ENCODE peak calls at places on chromosomes 6 and 20, in eight cellular contexts. J, W, D, A, T, B, Q and F are unnamed samples.

GRCh38 chr6:72623808-72624207 is 1.9 kb downstream of the KCNQ5 start:
- DNase-seq in W (no peak), D (no peak), Q (no peak), A (no peak), T (no peak), J (no peak), B (peak; percentile 6), F (peak; percentile 73)

GRCh38 chr6:158808918-158809678 is 10.1 kb downstream of the EZR start:
- DNase-seq in Q (no peak), W (no peak), T (no peak), J (peak; percentile 66), B (no peak), A (peak; percentile 31), D (no peak), F (peak; percentile 79)

GRCh38 chr20:21514553-21515251 is 838 bp upstream of the NKX2-2 start:
- DNase-seq in T (no peak), D (no peak), J (no peak), Q (no peak), A (no peak), W (no peak), B (no peak), F (no peak)

GRCh38 chr6:74277749-74278148 is 581.7 kb downstream of the CD109 start:
- DNase-seq in W (no peak), A (no peak), Q (no peak), B (peak; percentile 20), T (peak; percentile 23), J (no peak), D (no peak), F (no peak)

GRCh38 chr20:22438926-22439325 is 145.4 kb downstream of the FOXA2 start:
- DNase-seq in J (no peak), W (no peak), D (no peak), T (no peak), B (no peak), A (no peak), Q (no peak), F (peak; percentile 49)

GRCh38 chr20:36214684-36215256 is 21.5 kb upstream of the AAR2 start:
- DNase-seq in J (peak; percentile 28), T (peak; percentile 50), W (no peak), Q (peak; percentile 15), A (no peak), D (peak; percentile 19), B (peak; percentile 28), F (peak; percentile 77)

GRCh38 chr6:41536884-41537347 is 9.3 kb upstream of the FOXP4 start:
- DNase-seq in B (no peak), Q (peak; percentile 38), T (peak; percentile 14), J (no peak), A (no peak), D (peak; percentile 39), W (no peak), F (no peak)

GRCh38 chr20:44650777-44651493 is 564 bp downstream of the ADA start:
- DNase-seq in B (no peak), Q (peak; percentile 14), A (peak; percentile 29), T (peak; percentile 30), D (no peak), J (no peak), W (no peak), F (peak; percentile 40)

GRCh38 chr6:11012295-11012754 is 31.8 kb downstream of the ELOVL2 start:
- DNase-seq in Q (no peak), B (no peak), T (no peak), W (no peak), D (no peak), J (no peak), A (no peak), F (no peak)

GRCh38 chr6:109448615-109449014 is 7.0 kb downstream of the MICAL1 start:
- DNase-seq in T (no peak), W (no peak), J (no peak), B (no peak), Q (no peak), A (no peak), D (no peak), F (no peak)

GRCh38 chr6:49982046-49982445 is 12.6 kb upstream of the DEFB113 start:
- DNase-seq in D (no peak), W (no peak), Q (no peak), B (peak; percentile 26), T (no peak), J (no peak), A (no peak), F (no peak)

GRCh38 chr6:98566126-98566525 is 268.2 kb upstream of the POU3F2 start:
- DNase-seq in A (no peak), J (no peak), D (no peak), T (no peak), W (no peak), Q (no peak), B (no peak), F (no peak)

GRCh38 chr6:43836507-43836906 is 66.5 kb downstream of the VEGFA start:
- DNase-seq in B (no peak), T (no peak), Q (no peak), J (no peak), W (no peak), A (no peak), D (no peak), F (no peak)

GRCh38 chr20:58677808-58678207 is 14.8 kb upstream of the NPEPL1 start:
- DNase-seq in Q (no peak), A (no peak), J (no peak), B (no peak), T (no peak), D (no peak), W (no peak), F (no peak)

GRCh38 chr6:42923656-42924055 is 5.6 kb upstream of the CNPY3 start:
- DNase-seq in T (peak; percentile 83), B (no peak), D (no peak), J (no peak), W (no peak), A (no peak), Q (no peak), F (no peak)

GRCh38 chr6:102950967-102951366 is 1557.5 kb downstream of the GRIK2 start:
- DNase-seq in D (no peak), A (no peak), Q (no peak), J (no peak), B (no peak), T (no peak), W (no peak), F (no peak)

GRCh38 chr6:144305985-144306384 is 20.9 kb downstream of the UTRN start:
- DNase-seq in D (no peak), A (peak; percentile 29), B (no peak), W (no peak), J (no peak), T (peak; percentile 37), Q (no peak), F (no peak)